ENCODE peak calls at places on chromosomes 1 and 21, in nine cellular contexts. One of them, this sample, is unnamed.

GRCh38 chr21:34970126-34970525 is 79.0 kb downstream of the RUNX1 start:
- DNase-seq in activated T-helper 1 cell treated with anti-CD3 and anti-CD28 coated beads, Interleukin-12 subunit alpha, Interleukin-12 subunit beta, Interleukin-2, Interleukin-4 antibody, amounts not matched to agents 30 ng/mL and 10 ng/mL and 1 ng/mL, durations not matched to agents 14 hours and 24 hours and 36 hours: no peak
- DNase-seq in left ventricle myocardium inferior: no peak
- DNase-seq in RWPE1: no peak
- DNase-seq in activated naive CD4-positive, alpha-beta T cell treated with anti-CD3 and anti-CD28 coated beads for 36 hours: no peak
- DNase-seq in SK-N-SH: no peak
- DNase-seq in RCC 7860: no peak
- DNase-seq in brain microvascular endothelial cell: no peak
- DNase-seq in HuH-7.5: no peak
- DNase-seq in this sample: no peak

GRCh38 chr1:167791281-167792209 is 69.8 kb downstream of the MPZL1 start:
- DNase-seq in activated T-helper 1 cell treated with anti-CD3 and anti-CD28 coated beads, Interleukin-12 subunit alpha, Interleukin-12 subunit beta, Interleukin-2, Interleukin-4 antibody, amounts not matched to agents 30 ng/mL and 10 ng/mL and 1 ng/mL, durations not matched to agents 14 hours and 24 hours and 36 hours: no peak
- DNase-seq in left ventricle myocardium inferior: no peak
- DNase-seq in RWPE1: no peak
- DNase-seq in activated naive CD4-positive, alpha-beta T cell treated with anti-CD3 and anti-CD28 coated beads for 36 hours: no peak
- DNase-seq in SK-N-SH: no peak
- DNase-seq in RCC 7860: no peak
- DNase-seq in brain microvascular endothelial cell: peak
- DNase-seq in HuH-7.5: no peak
- DNase-seq in this sample: no peak

GRCh38 chr1:65056866-65057265 is 90.5 kb upstream of the JAK1 start:
- DNase-seq in activated T-helper 1 cell treated with anti-CD3 and anti-CD28 coated beads, Interleukin-12 subunit alpha, Interleukin-12 subunit beta, Interleukin-2, Interleukin-4 antibody, amounts not matched to agents 30 ng/mL and 10 ng/mL and 1 ng/mL, durations not matched to agents 14 hours and 24 hours and 36 hours: no peak
- DNase-seq in left ventricle myocardium inferior: no peak
- DNase-seq in RWPE1: no peak
- DNase-seq in activated naive CD4-positive, alpha-beta T cell treated with anti-CD3 and anti-CD28 coated beads for 36 hours: no peak
- DNase-seq in SK-N-SH: no peak
- DNase-seq in RCC 7860: no peak
- DNase-seq in brain microvascular endothelial cell: no peak
- DNase-seq in HuH-7.5: no peak
- DNase-seq in this sample: no peak

GRCh38 chr1:214154596-214155261 is 126.2 kb upstream of the SMYD2 start:
- DNase-seq in activated T-helper 1 cell treated with anti-CD3 and anti-CD28 coated beads, Interleukin-12 subunit alpha, Interleukin-12 subunit beta, Interleukin-2, Interleukin-4 antibody, amounts not matched to agents 30 ng/mL and 10 ng/mL and 1 ng/mL, durations not matched to agents 14 hours and 24 hours and 36 hours: no peak
- DNase-seq in left ventricle myocardium inferior: no peak
- DNase-seq in RWPE1: no peak
- DNase-seq in activated naive CD4-positive, alpha-beta T cell treated with anti-CD3 and anti-CD28 coated beads for 36 hours: no peak
- DNase-seq in SK-N-SH: no peak
- DNase-seq in RCC 7860: no peak
- DNase-seq in brain microvascular endothelial cell: no peak
- DNase-seq in HuH-7.5: no peak
- DNase-seq in this sample: no peak

GRCh38 chr1:91575909-91576519 is 75.4 kb downstream of the CDC7 start:
- DNase-seq in activated T-helper 1 cell treated with anti-CD3 and anti-CD28 coated beads, Interleukin-12 subunit alpha, Interleukin-12 subunit beta, Interleukin-2, Interleukin-4 antibody, amounts not matched to agents 30 ng/mL and 10 ng/mL and 1 ng/mL, durations not matched to agents 14 hours and 24 hours and 36 hours: no peak
- DNase-seq in left ventricle myocardium inferior: no peak
- DNase-seq in RWPE1: no peak
- DNase-seq in activated naive CD4-positive, alpha-beta T cell treated with anti-CD3 and anti-CD28 coated beads for 36 hours: no peak
- DNase-seq in SK-N-SH: no peak
- DNase-seq in RCC 7860: no peak
- DNase-seq in brain microvascular endothelial cell: no peak
- DNase-seq in HuH-7.5: no peak
- DNase-seq in this sample: no peak

GRCh38 chr1:224668991-224669390 is 52.9 kb downstream of the CNIH3 start:
- DNase-seq in activated T-helper 1 cell treated with anti-CD3 and anti-CD28 coated beads, Interleukin-12 subunit alpha, Interleukin-12 subunit beta, Interleukin-2, Interleukin-4 antibody, amounts not matched to agents 30 ng/mL and 10 ng/mL and 1 ng/mL, durations not matched to agents 14 hours and 24 hours and 36 hours: no peak
- DNase-seq in left ventricle myocardium inferior: no peak
- DNase-seq in RWPE1: no peak
- DNase-seq in activated naive CD4-positive, alpha-beta T cell treated with anti-CD3 and anti-CD28 coated beads for 36 hours: no peak
- DNase-seq in SK-N-SH: peak
- DNase-seq in RCC 7860: no peak
- DNase-seq in brain microvascular endothelial cell: no peak
- DNase-seq in HuH-7.5: no peak
- DNase-seq in this sample: no peak

GRCh38 chr1:48898894-48899293 is 122.2 kb upstream of the BEND5 start:
- DNase-seq in activated T-helper 1 cell treated with anti-CD3 and anti-CD28 coated beads, Interleukin-12 subunit alpha, Interleukin-12 subunit beta, Interleukin-2, Interleukin-4 antibody, amounts not matched to agents 30 ng/mL and 10 ng/mL and 1 ng/mL, durations not matched to agents 14 hours and 24 hours and 36 hours: no peak
- DNase-seq in left ventricle myocardium inferior: no peak
- DNase-seq in RWPE1: no peak
- DNase-seq in activated naive CD4-positive, alpha-beta T cell treated with anti-CD3 and anti-CD28 coated beads for 36 hours: no peak
- DNase-seq in SK-N-SH: no peak
- DNase-seq in RCC 7860: no peak
- DNase-seq in brain microvascular endothelial cell: no peak
- DNase-seq in HuH-7.5: no peak
- DNase-seq in this sample: no peak

GRCh38 chr1:35573776-35574654 is 901 bp downstream of the TFAP2E start:
- DNase-seq in activated T-helper 1 cell treated with anti-CD3 and anti-CD28 coated beads, Interleukin-12 subunit alpha, Interleukin-12 subunit beta, Interleukin-2, Interleukin-4 antibody, amounts not matched to agents 30 ng/mL and 10 ng/mL and 1 ng/mL, durations not matched to agents 14 hours and 24 hours and 36 hours: no peak
- DNase-seq in left ventricle myocardium inferior: no peak
- DNase-seq in RWPE1: no peak
- DNase-seq in activated naive CD4-positive, alpha-beta T cell treated with anti-CD3 and anti-CD28 coated beads for 36 hours: no peak
- DNase-seq in SK-N-SH: no peak
- DNase-seq in RCC 7860: no peak
- DNase-seq in brain microvascular endothelial cell: no peak
- DNase-seq in HuH-7.5: no peak
- DNase-seq in this sample: no peak

GRCh38 chr1:56531624-56532358 is 47.6 kb downstream of the PLPP3 start:
- DNase-seq in activated T-helper 1 cell treated with anti-CD3 and anti-CD28 coated beads, Interleukin-12 subunit alpha, Interleukin-12 subunit beta, Interleukin-2, Interleukin-4 antibody, amounts not matched to agents 30 ng/mL and 10 ng/mL and 1 ng/mL, durations not matched to agents 14 hours and 24 hours and 36 hours: no peak
- DNase-seq in left ventricle myocardium inferior: no peak
- DNase-seq in RWPE1: no peak
- DNase-seq in activated naive CD4-positive, alpha-beta T cell treated with anti-CD3 and anti-CD28 coated beads for 36 hours: no peak
- DNase-seq in SK-N-SH: peak
- DNase-seq in RCC 7860: no peak
- DNase-seq in brain microvascular endothelial cell: no peak
- DNase-seq in HuH-7.5: no peak
- DNase-seq in this sample: no peak

GRCh38 chr1:7609311-7609994 is 161.6 kb upstream of the VAMP3 start:
- DNase-seq in activated T-helper 1 cell treated with anti-CD3 and anti-CD28 coated beads, Interleukin-12 subunit alpha, Interleukin-12 subunit beta, Interleukin-2, Interleukin-4 antibody, amounts not matched to agents 30 ng/mL and 10 ng/mL and 1 ng/mL, durations not matched to agents 14 hours and 24 hours and 36 hours: no peak
- DNase-seq in left ventricle myocardium inferior: no peak
- DNase-seq in RWPE1: no peak
- DNase-seq in activated naive CD4-positive, alpha-beta T cell treated with anti-CD3 and anti-CD28 coated beads for 36 hours: no peak
- DNase-seq in SK-N-SH: no peak
- DNase-seq in RCC 7860: no peak
- DNase-seq in brain microvascular endothelial cell: no peak
- DNase-seq in HuH-7.5: no peak
- DNase-seq in this sample: no peak

GRCh38 chr1:19828546-19828945 is 13.5 kb upstream of the RNF186 start:
- DNase-seq in activated T-helper 1 cell treated with anti-CD3 and anti-CD28 coated beads, Interleukin-12 subunit alpha, Interleukin-12 subunit beta, Interleukin-2, Interleukin-4 antibody, amounts not matched to agents 30 ng/mL and 10 ng/mL and 1 ng/mL, durations not matched to agents 14 hours and 24 hours and 36 hours: no peak
- DNase-seq in left ventricle myocardium inferior: no peak
- DNase-seq in RWPE1: no peak
- DNase-seq in activated naive CD4-positive, alpha-beta T cell treated with anti-CD3 and anti-CD28 coated beads for 36 hours: no peak
- DNase-seq in SK-N-SH: no peak
- DNase-seq in RCC 7860: no peak
- DNase-seq in brain microvascular endothelial cell: peak
- DNase-seq in HuH-7.5: no peak
- DNase-seq in this sample: no peak

GRCh38 chr1:97017895-97018294 is 296.3 kb downstream of the PTBP2 start:
- DNase-seq in activated T-helper 1 cell treated with anti-CD3 and anti-CD28 coated beads, Interleukin-12 subunit alpha, Interleukin-12 subunit beta, Interleukin-2, Interleukin-4 antibody, amounts not matched to agents 30 ng/mL and 10 ng/mL and 1 ng/mL, durations not matched to agents 14 hours and 24 hours and 36 hours: no peak
- DNase-seq in left ventricle myocardium inferior: no peak
- DNase-seq in RWPE1: no peak
- DNase-seq in activated naive CD4-positive, alpha-beta T cell treated with anti-CD3 and anti-CD28 coated beads for 36 hours: no peak
- DNase-seq in SK-N-SH: no peak
- DNase-seq in RCC 7860: no peak
- DNase-seq in brain microvascular endothelial cell: no peak
- DNase-seq in HuH-7.5: no peak
- DNase-seq in this sample: no peak

GRCh38 chr1:3115275-3116149 is 46.5 kb downstream of the PRDM16 start:
- DNase-seq in activated T-helper 1 cell treated with anti-CD3 and anti-CD28 coated beads, Interleukin-12 subunit alpha, Interleukin-12 subunit beta, Interleukin-2, Interleukin-4 antibody, amounts not matched to agents 30 ng/mL and 10 ng/mL and 1 ng/mL, durations not matched to agents 14 hours and 24 hours and 36 hours: no peak
- DNase-seq in left ventricle myocardium inferior: no peak
- DNase-seq in RWPE1: no peak
- DNase-seq in activated naive CD4-positive, alpha-beta T cell treated with anti-CD3 and anti-CD28 coated beads for 36 hours: no peak
- DNase-seq in SK-N-SH: no peak
- DNase-seq in RCC 7860: no peak
- DNase-seq in brain microvascular endothelial cell: no peak
- DNase-seq in HuH-7.5: peak
- DNase-seq in this sample: no peak

GRCh38 chr21:46194374-46195334 is 10.4 kb upstream of the SPATC1L start:
- DNase-seq in activated T-helper 1 cell treated with anti-CD3 and anti-CD28 coated beads, Interleukin-12 subunit alpha, Interleukin-12 subunit beta, Interleukin-2, Interleukin-4 antibody, amounts not matched to agents 30 ng/mL and 10 ng/mL and 1 ng/mL, durations not matched to agents 14 hours and 24 hours and 36 hours: no peak
- DNase-seq in left ventricle myocardium inferior: peak
- DNase-seq in RWPE1: no peak
- DNase-seq in activated naive CD4-positive, alpha-beta T cell treated with anti-CD3 and anti-CD28 coated beads for 36 hours: no peak
- DNase-seq in SK-N-SH: peak
- DNase-seq in RCC 7860: no peak
- DNase-seq in brain microvascular endothelial cell: no peak
- DNase-seq in HuH-7.5: no peak
- DNase-seq in this sample: no peak

GRCh38 chr1:2845874-2846273 is 44.4 kb upstream of the TTC34 start:
- DNase-seq in activated T-helper 1 cell treated with anti-CD3 and anti-CD28 coated beads, Interleukin-12 subunit alpha, Interleukin-12 subunit beta, Interleukin-2, Interleukin-4 antibody, amounts not matched to agents 30 ng/mL and 10 ng/mL and 1 ng/mL, durations not matched to agents 14 hours and 24 hours and 36 hours: no peak
- DNase-seq in left ventricle myocardium inferior: no peak
- DNase-seq in RWPE1: no peak
- DNase-seq in activated naive CD4-positive, alpha-beta T cell treated with anti-CD3 and anti-CD28 coated beads for 36 hours: no peak
- DNase-seq in SK-N-SH: no peak
- DNase-seq in RCC 7860: no peak
- DNase-seq in brain microvascular endothelial cell: no peak
- DNase-seq in HuH-7.5: no peak
- DNase-seq in this sample: no peak

GRCh38 chr21:42200906-42201614 is 17.9 kb upstream of the ABCG1 start:
- DNase-seq in activated T-helper 1 cell treated with anti-CD3 and anti-CD28 coated beads, Interleukin-12 subunit alpha, Interleukin-12 subunit beta, Interleukin-2, Interleukin-4 antibody, amounts not matched to agents 30 ng/mL and 10 ng/mL and 1 ng/mL, durations not matched to agents 14 hours and 24 hours and 36 hours: no peak
- DNase-seq in left ventricle myocardium inferior: no peak
- DNase-seq in RWPE1: no peak
- DNase-seq in activated naive CD4-positive, alpha-beta T cell treated with anti-CD3 and anti-CD28 coated beads for 36 hours: no peak
- DNase-seq in SK-N-SH: no peak
- DNase-seq in RCC 7860: no peak
- DNase-seq in brain microvascular endothelial cell: no peak
- DNase-seq in HuH-7.5: no peak
- DNase-seq in this sample: no peak

GRCh38 chr1:184300446-184300845 is 86.4 kb upstream of the C1orf21 start:
- DNase-seq in activated T-helper 1 cell treated with anti-CD3 and anti-CD28 coated beads, Interleukin-12 subunit alpha, Interleukin-12 subunit beta, Interleukin-2, Interleukin-4 antibody, amounts not matched to agents 30 ng/mL and 10 ng/mL and 1 ng/mL, durations not matched to agents 14 hours and 24 hours and 36 hours: no peak
- DNase-seq in left ventricle myocardium inferior: no peak
- DNase-seq in RWPE1: no peak
- DNase-seq in activated naive CD4-positive, alpha-beta T cell treated with anti-CD3 and anti-CD28 coated beads for 36 hours: no peak
- DNase-seq in SK-N-SH: no peak
- DNase-seq in RCC 7860: no peak
- DNase-seq in brain microvascular endothelial cell: peak
- DNase-seq in HuH-7.5: no peak
- DNase-seq in this sample: no peak

GRCh38 chr21:41929248-41929647 is 24.6 kb downstream of the C2CD2 start:
- DNase-seq in activated T-helper 1 cell treated with anti-CD3 and anti-CD28 coated beads, Interleukin-12 subunit alpha, Interleukin-12 subunit beta, Interleukin-2, Interleukin-4 antibody, amounts not matched to agents 30 ng/mL and 10 ng/mL and 1 ng/mL, durations not matched to agents 14 hours and 24 hours and 36 hours: no peak
- DNase-seq in left ventricle myocardium inferior: no peak
- DNase-seq in RWPE1: no peak
- DNase-seq in activated naive CD4-positive, alpha-beta T cell treated with anti-CD3 and anti-CD28 coated beads for 36 hours: no peak
- DNase-seq in SK-N-SH: no peak
- DNase-seq in RCC 7860: no peak
- DNase-seq in brain microvascular endothelial cell: no peak
- DNase-seq in HuH-7.5: no peak
- DNase-seq in this sample: no peak

GRCh38 chr1:12153181-12153785 is 13.5 kb upstream of the TNFRSF1B start:
- DNase-seq in activated T-helper 1 cell treated with anti-CD3 and anti-CD28 coated beads, Interleukin-12 subunit alpha, Interleukin-12 subunit beta, Interleukin-2, Interleukin-4 antibody, amounts not matched to agents 30 ng/mL and 10 ng/mL and 1 ng/mL, durations not matched to agents 14 hours and 24 hours and 36 hours: no peak
- DNase-seq in left ventricle myocardium inferior: no peak
- DNase-seq in RWPE1: no peak
- DNase-seq in activated naive CD4-positive, alpha-beta T cell treated with anti-CD3 and anti-CD28 coated beads for 36 hours: peak
- DNase-seq in SK-N-SH: no peak
- DNase-seq in RCC 7860: peak
- DNase-seq in brain microvascular endothelial cell: peak
- DNase-seq in HuH-7.5: no peak
- DNase-seq in this sample: peak

GRCh38 chr1:36089393-36090121 is 865 bp downstream of the ADPRS start:
- DNase-seq in activated T-helper 1 cell treated with anti-CD3 and anti-CD28 coated beads, Interleukin-12 subunit alpha, Interleukin-12 subunit beta, Interleukin-2, Interleukin-4 antibody, amounts not matched to agents 30 ng/mL and 10 ng/mL and 1 ng/mL, durations not matched to agents 14 hours and 24 hours and 36 hours: no peak
- DNase-seq in left ventricle myocardium inferior: no peak
- DNase-seq in RWPE1: peak
- DNase-seq in activated naive CD4-positive, alpha-beta T cell treated with anti-CD3 and anti-CD28 coated beads for 36 hours: no peak
- DNase-seq in SK-N-SH: peak
- DNase-seq in RCC 7860: peak
- DNase-seq in brain microvascular endothelial cell: peak
- DNase-seq in HuH-7.5: no peak
- DNase-seq in this sample: no peak

GRCh38 chr1:240242601-240243144 is 151.0 kb downstream of the FMN2 start:
- DNase-seq in activated T-helper 1 cell treated with anti-CD3 and anti-CD28 coated beads, Interleukin-12 subunit alpha, Interleukin-12 subunit beta, Interleukin-2, Interleukin-4 antibody, amounts not matched to agents 30 ng/mL and 10 ng/mL and 1 ng/mL, durations not matched to agents 14 hours and 24 hours and 36 hours: no peak
- DNase-seq in left ventricle myocardium inferior: no peak
- DNase-seq in RWPE1: peak
- DNase-seq in activated naive CD4-positive, alpha-beta T cell treated with anti-CD3 and anti-CD28 coated beads for 36 hours: no peak
- DNase-seq in SK-N-SH: peak
- DNase-seq in RCC 7860: no peak
- DNase-seq in brain microvascular endothelial cell: peak
- DNase-seq in HuH-7.5: no peak
- DNase-seq in this sample: no peak

GRCh38 chr1:31866450-31866801 is 50.6 kb upstream of the SPOCD1 start:
- DNase-seq in activated T-helper 1 cell treated with anti-CD3 and anti-CD28 coated beads, Interleukin-12 subunit alpha, Interleukin-12 subunit beta, Interleukin-2, Interleukin-4 antibody, amounts not matched to agents 30 ng/mL and 10 ng/mL and 1 ng/mL, durations not matched to agents 14 hours and 24 hours and 36 hours: no peak
- DNase-seq in left ventricle myocardium inferior: no peak
- DNase-seq in RWPE1: no peak
- DNase-seq in activated naive CD4-positive, alpha-beta T cell treated with anti-CD3 and anti-CD28 coated beads for 36 hours: no peak
- DNase-seq in SK-N-SH: no peak
- DNase-seq in RCC 7860: peak
- DNase-seq in brain microvascular endothelial cell: no peak
- DNase-seq in HuH-7.5: no peak
- DNase-seq in this sample: no peak

GRCh38 chr1:118158918-118159317 is 26.1 kb downstream of the SPAG17 start:
- DNase-seq in activated T-helper 1 cell treated with anti-CD3 and anti-CD28 coated beads, Interleukin-12 subunit alpha, Interleukin-12 subunit beta, Interleukin-2, Interleukin-4 antibody, amounts not matched to agents 30 ng/mL and 10 ng/mL and 1 ng/mL, durations not matched to agents 14 hours and 24 hours and 36 hours: no peak
- DNase-seq in left ventricle myocardium inferior: no peak
- DNase-seq in RWPE1: peak
- DNase-seq in activated naive CD4-positive, alpha-beta T cell treated with anti-CD3 and anti-CD28 coated beads for 36 hours: no peak
- DNase-seq in SK-N-SH: no peak
- DNase-seq in RCC 7860: peak
- DNase-seq in brain microvascular endothelial cell: peak
- DNase-seq in HuH-7.5: no peak
- DNase-seq in this sample: no peak

GRCh38 chr1:15337656-15338402 is 71.9 kb upstream of the EFHD2 start:
- DNase-seq in activated T-helper 1 cell treated with anti-CD3 and anti-CD28 coated beads, Interleukin-12 subunit alpha, Interleukin-12 subunit beta, Interleukin-2, Interleukin-4 antibody, amounts not matched to agents 30 ng/mL and 10 ng/mL and 1 ng/mL, durations not matched to agents 14 hours and 24 hours and 36 hours: no peak
- DNase-seq in left ventricle myocardium inferior: no peak
- DNase-seq in RWPE1: peak
- DNase-seq in activated naive CD4-positive, alpha-beta T cell treated with anti-CD3 and anti-CD28 coated beads for 36 hours: no peak
- DNase-seq in SK-N-SH: no peak
- DNase-seq in RCC 7860: peak
- DNase-seq in brain microvascular endothelial cell: peak
- DNase-seq in HuH-7.5: no peak
- DNase-seq in this sample: no peak

GRCh38 chr1:210441028-210441427 is 112.3 kb downstream of the HHAT start:
- DNase-seq in activated T-helper 1 cell treated with anti-CD3 and anti-CD28 coated beads, Interleukin-12 subunit alpha, Interleukin-12 subunit beta, Interleukin-2, Interleukin-4 antibody, amounts not matched to agents 30 ng/mL and 10 ng/mL and 1 ng/mL, durations not matched to agents 14 hours and 24 hours and 36 hours: no peak
- DNase-seq in left ventricle myocardium inferior: no peak
- DNase-seq in RWPE1: no peak
- DNase-seq in activated naive CD4-positive, alpha-beta T cell treated with anti-CD3 and anti-CD28 coated beads for 36 hours: no peak
- DNase-seq in SK-N-SH: no peak
- DNase-seq in RCC 7860: no peak
- DNase-seq in brain microvascular endothelial cell: no peak
- DNase-seq in HuH-7.5: no peak
- DNase-seq in this sample: no peak

GRCh38 chr1:36847761-36848160 is 186.6 kb downstream of the GRIK3 start:
- DNase-seq in activated T-helper 1 cell treated with anti-CD3 and anti-CD28 coated beads, Interleukin-12 subunit alpha, Interleukin-12 subunit beta, Interleukin-2, Interleukin-4 antibody, amounts not matched to agents 30 ng/mL and 10 ng/mL and 1 ng/mL, durations not matched to agents 14 hours and 24 hours and 36 hours: no peak
- DNase-seq in left ventricle myocardium inferior: no peak
- DNase-seq in RWPE1: no peak
- DNase-seq in activated naive CD4-positive, alpha-beta T cell treated with anti-CD3 and anti-CD28 coated beads for 36 hours: no peak
- DNase-seq in SK-N-SH: peak
- DNase-seq in RCC 7860: no peak
- DNase-seq in brain microvascular endothelial cell: no peak
- DNase-seq in HuH-7.5: no peak
- DNase-seq in this sample: no peak

GRCh38 chr1:176456848-176457247 is 6.1 kb upstream of the PAPPA2 start:
- DNase-seq in activated T-helper 1 cell treated with anti-CD3 and anti-CD28 coated beads, Interleukin-12 subunit alpha, Interleukin-12 subunit beta, Interleukin-2, Interleukin-4 antibody, amounts not matched to agents 30 ng/mL and 10 ng/mL and 1 ng/mL, durations not matched to agents 14 hours and 24 hours and 36 hours: no peak
- DNase-seq in left ventricle myocardium inferior: no peak
- DNase-seq in RWPE1: no peak
- DNase-seq in activated naive CD4-positive, alpha-beta T cell treated with anti-CD3 and anti-CD28 coated beads for 36 hours: no peak
- DNase-seq in SK-N-SH: no peak
- DNase-seq in RCC 7860: no peak
- DNase-seq in brain microvascular endothelial cell: no peak
- DNase-seq in HuH-7.5: no peak
- DNase-seq in this sample: no peak

This sample was measured in 8988T.